ENCODE peak calls at places on chromosome 18, in four cellular contexts. One of them, this sample, is unnamed.

GRCh38 chr18:830315-830901 is 18.4 kb upstream of the YES1 start:
- DNase-seq in T47D: no peak
- DNase-seq in NCI-H1930: no peak
- DNase-seq in H1: no peak
- DNase-seq in this sample: no peak

GRCh38 chr18:3124822-3125221 is 94.9 kb downstream of the MYOM1 start:
- DNase-seq in T47D: no peak
- DNase-seq in NCI-H1930: no peak
- DNase-seq in H1: no peak
- DNase-seq in this sample: no peak

GRCh38 chr18:57909620-57910019 is 106.5 kb upstream of the ATP8B1 start:
- DNase-seq in NCI-H1930: no peak
- DNase-seq in H1: no peak
- DNase-seq in T47D: no peak
- DNase-seq in this sample: no peak

GRCh38 chr18:39842042-39842791 is 2112.8 kb upstream of the PIK3C3 start:
- DNase-seq in NCI-H1930: no peak
- DNase-seq in H1: no peak
- DNase-seq in T47D: no peak
- DNase-seq in this sample: no peak

GRCh38 chr18:36441872-36442271 is 144.4 kb downstream of the FHOD3 start:
- DNase-seq in NCI-H1930: no peak
- DNase-seq in H1: no peak
- DNase-seq in T47D: no peak
- DNase-seq in this sample: no peak

GRCh38 chr18:63994783-63995399 is 25.0 kb downstream of the SERPINB8 start:
- DNase-seq in H1: peak; percentile 77
- DNase-seq in T47D: peak; percentile 22
- DNase-seq in NCI-H1930: no peak
- DNase-seq in this sample: peak; percentile 33

GRCh38 chr18:9642799-9643445 is 28.6 kb upstream of the PPP4R1 start:
- DNase-seq in T47D: no peak
- DNase-seq in NCI-H1930: no peak
- DNase-seq in H1: no peak
- DNase-seq in this sample: no peak

GRCh38 chr18:22221350-22221749 is 52.0 kb downstream of the GATA6 start:
- DNase-seq in H1: no peak
- DNase-seq in T47D: no peak
- DNase-seq in NCI-H1930: no peak
- DNase-seq in this sample: no peak

This sample was measured in iPS DF 19.7.